ENCODE peak calls at places on chromosomes 11 and 22, in six cellular contexts. One of them, this sample, is unnamed.

GRCh38 chr11:76310832-76311231 is 70.1 kb downstream of the THAP12 start:
- DNase-seq in stimulated activated CD4-positive, alpha-beta T cell treated with anti-CD3 and anti-CD28 coated beads, Interleukin-4, amount 100 ng/mL, for 4 hours: no peak
- DNase-seq in CD8-positive, alpha-beta memory T cell: no peak
- DNase-seq in left ventricle myocardium inferior: no peak
- DNase-seq in RWPE1: no peak
- DNase-seq in body of pancreas: no peak
- DNase-seq in this sample: no peak

GRCh38 chr22:33654173-33654890 is 265.9 kb downstream of the LARGE1 start:
- DNase-seq in left ventricle myocardium inferior: no peak
- DNase-seq in stimulated activated CD4-positive, alpha-beta T cell treated with anti-CD3 and anti-CD28 coated beads, Interleukin-4, amount 100 ng/mL, for 4 hours: no peak
- DNase-seq in CD8-positive, alpha-beta memory T cell: no peak
- DNase-seq in RWPE1: no peak
- DNase-seq in body of pancreas: no peak
- DNase-seq in this sample: no peak

GRCh38 chr11:71298761-71299181 is 46.4 kb upstream of the SHANK2 start:
- DNase-seq in body of pancreas: no peak
- DNase-seq in CD8-positive, alpha-beta memory T cell: no peak
- DNase-seq in stimulated activated CD4-positive, alpha-beta T cell treated with anti-CD3 and anti-CD28 coated beads, Interleukin-4, amount 100 ng/mL, for 4 hours: no peak
- DNase-seq in RWPE1: no peak
- DNase-seq in left ventricle myocardium inferior: no peak
- DNase-seq in this sample: no peak

GRCh38 chr22:35567214-35567792 is 26.7 kb downstream of the RASD2 start:
- DNase-seq in stimulated activated CD4-positive, alpha-beta T cell treated with anti-CD3 and anti-CD28 coated beads, Interleukin-4, amount 100 ng/mL, for 4 hours: no peak
- DNase-seq in RWPE1: no peak
- DNase-seq in left ventricle myocardium inferior: no peak
- DNase-seq in CD8-positive, alpha-beta memory T cell: no peak
- DNase-seq in body of pancreas: no peak
- DNase-seq in this sample: no peak

GRCh38 chr11:619625-620050 is 3.9 kb upstream of the IRF7 start:
- DNase-seq in stimulated activated CD4-positive, alpha-beta T cell treated with anti-CD3 and anti-CD28 coated beads, Interleukin-4, amount 100 ng/mL, for 4 hours: no peak
- DNase-seq in left ventricle myocardium inferior: no peak
- DNase-seq in RWPE1: no peak
- DNase-seq in body of pancreas: no peak
- DNase-seq in CD8-positive, alpha-beta memory T cell: no peak
- DNase-seq in this sample: no peak

GRCh38 chr11:105468154-105468553 is 141.7 kb upstream of the GRIA4 start:
- DNase-seq in left ventricle myocardium inferior: no peak
- DNase-seq in RWPE1: no peak
- DNase-seq in CD8-positive, alpha-beta memory T cell: no peak
- DNase-seq in stimulated activated CD4-positive, alpha-beta T cell treated with anti-CD3 and anti-CD28 coated beads, Interleukin-4, amount 100 ng/mL, for 4 hours: no peak
- DNase-seq in body of pancreas: no peak
- DNase-seq in this sample: no peak

GRCh38 chr11:84607975-84608787 is 1019.0 kb downstream of the DLG2 start:
- DNase-seq in body of pancreas: no peak
- DNase-seq in stimulated activated CD4-positive, alpha-beta T cell treated with anti-CD3 and anti-CD28 coated beads, Interleukin-4, amount 100 ng/mL, for 4 hours: no peak
- DNase-seq in RWPE1: no peak
- DNase-seq in left ventricle myocardium inferior: no peak
- DNase-seq in CD8-positive, alpha-beta memory T cell: no peak
- DNase-seq in this sample: no peak

GRCh38 chr11:126135182-126136176 is 72.8 kb upstream of the CDON start:
- DNase-seq in stimulated activated CD4-positive, alpha-beta T cell treated with anti-CD3 and anti-CD28 coated beads, Interleukin-4, amount 100 ng/mL, for 4 hours: no peak
- DNase-seq in body of pancreas: no peak
- DNase-seq in RWPE1: no peak
- DNase-seq in left ventricle myocardium inferior: no peak
- DNase-seq in CD8-positive, alpha-beta memory T cell: no peak
- DNase-seq in this sample: no peak

GRCh38 chr22:36285017-36285416 is 32.1 kb downstream of the APOL1 start:
- DNase-seq in body of pancreas: no peak
- DNase-seq in left ventricle myocardium inferior: peak
- DNase-seq in stimulated activated CD4-positive, alpha-beta T cell treated with anti-CD3 and anti-CD28 coated beads, Interleukin-4, amount 100 ng/mL, for 4 hours: no peak
- DNase-seq in CD8-positive, alpha-beta memory T cell: no peak
- DNase-seq in RWPE1: no peak
- DNase-seq in this sample: no peak

GRCh38 chr22:35866646-35867045 is 149.0 kb downstream of the APOL5 start:
- DNase-seq in left ventricle myocardium inferior: no peak
- DNase-seq in CD8-positive, alpha-beta memory T cell: no peak
- DNase-seq in RWPE1: no peak
- DNase-seq in body of pancreas: no peak
- DNase-seq in stimulated activated CD4-positive, alpha-beta T cell treated with anti-CD3 and anti-CD28 coated beads, Interleukin-4, amount 100 ng/mL, for 4 hours: no peak
- DNase-seq in this sample: no peak

GRCh38 chr11:118338637-118339061 is 3.9 kb downstream of the CD3D start:
- DNase-seq in left ventricle myocardium inferior: no peak
- DNase-seq in RWPE1: no peak
- DNase-seq in stimulated activated CD4-positive, alpha-beta T cell treated with anti-CD3 and anti-CD28 coated beads, Interleukin-4, amount 100 ng/mL, for 4 hours: peak
- DNase-seq in body of pancreas: no peak
- DNase-seq in CD8-positive, alpha-beta memory T cell: peak
- DNase-seq in this sample: peak

GRCh38 chr11:29018631-29019030 is 910.4 kb downstream of the METTL15 start:
- DNase-seq in stimulated activated CD4-positive, alpha-beta T cell treated with anti-CD3 and anti-CD28 coated beads, Interleukin-4, amount 100 ng/mL, for 4 hours: no peak
- DNase-seq in body of pancreas: no peak
- DNase-seq in RWPE1: peak
- DNase-seq in left ventricle myocardium inferior: no peak
- DNase-seq in CD8-positive, alpha-beta memory T cell: no peak
- DNase-seq in this sample: no peak

GRCh38 chr11:71441251-71441650 is 6.9 kb downstream of the DHCR7 start:
- DNase-seq in left ventricle myocardium inferior: no peak
- DNase-seq in stimulated activated CD4-positive, alpha-beta T cell treated with anti-CD3 and anti-CD28 coated beads, Interleukin-4, amount 100 ng/mL, for 4 hours: no peak
- DNase-seq in body of pancreas: no peak
- DNase-seq in CD8-positive, alpha-beta memory T cell: no peak
- DNase-seq in RWPE1: no peak
- DNase-seq in this sample: no peak

GRCh38 chr11:2655834-2656622 is 43.8 kb downstream of the KCNQ1OT1 start:
- DNase-seq in RWPE1: peak
- DNase-seq in CD8-positive, alpha-beta memory T cell: no peak
- DNase-seq in left ventricle myocardium inferior: no peak
- DNase-seq in body of pancreas: no peak
- DNase-seq in stimulated activated CD4-positive, alpha-beta T cell treated with anti-CD3 and anti-CD28 coated beads, Interleukin-4, amount 100 ng/mL, for 4 hours: no peak
- DNase-seq in this sample: no peak

GRCh38 chr11:125094731-125095130 is 16.7 kb downstream of the TMEM218 start:
- DNase-seq in RWPE1: no peak
- DNase-seq in left ventricle myocardium inferior: no peak
- DNase-seq in stimulated activated CD4-positive, alpha-beta T cell treated with anti-CD3 and anti-CD28 coated beads, Interleukin-4, amount 100 ng/mL, for 4 hours: no peak
- DNase-seq in CD8-positive, alpha-beta memory T cell: no peak
- DNase-seq in body of pancreas: no peak
- DNase-seq in this sample: no peak

GRCh38 chr22:23154461-23154860 is 9.2 kb downstream of the RAB36 start:
- DNase-seq in CD8-positive, alpha-beta memory T cell: no peak
- DNase-seq in stimulated activated CD4-positive, alpha-beta T cell treated with anti-CD3 and anti-CD28 coated beads, Interleukin-4, amount 100 ng/mL, for 4 hours: no peak
- DNase-seq in left ventricle myocardium inferior: no peak
- DNase-seq in body of pancreas: no peak
- DNase-seq in RWPE1: no peak
- DNase-seq in this sample: no peak

GRCh38 chr11:93024376-93024775 is 54.9 kb downstream of the MTNR1B start:
- DNase-seq in stimulated activated CD4-positive, alpha-beta T cell treated with anti-CD3 and anti-CD28 coated beads, Interleukin-4, amount 100 ng/mL, for 4 hours: no peak
- DNase-seq in CD8-positive, alpha-beta memory T cell: no peak
- DNase-seq in left ventricle myocardium inferior: no peak
- DNase-seq in RWPE1: no peak
- DNase-seq in body of pancreas: no peak
- DNase-seq in this sample: no peak

GRCh38 chr11:94826415-94826814 is 58.3 kb downstream of the AMOTL1 start:
- DNase-seq in left ventricle myocardium inferior: no peak
- DNase-seq in stimulated activated CD4-positive, alpha-beta T cell treated with anti-CD3 and anti-CD28 coated beads, Interleukin-4, amount 100 ng/mL, for 4 hours: no peak
- DNase-seq in RWPE1: no peak
- DNase-seq in body of pancreas: no peak
- DNase-seq in CD8-positive, alpha-beta memory T cell: no peak
- DNase-seq in this sample: no peak

GRCh38 chr11:132126973-132127900 is 756.8 kb downstream of the NTM start:
- DNase-seq in CD8-positive, alpha-beta memory T cell: no peak
- DNase-seq in body of pancreas: peak
- DNase-seq in RWPE1: peak
- DNase-seq in left ventricle myocardium inferior: peak
- DNase-seq in stimulated activated CD4-positive, alpha-beta T cell treated with anti-CD3 and anti-CD28 coated beads, Interleukin-4, amount 100 ng/mL, for 4 hours: no peak
- DNase-seq in this sample: no peak

GRCh38 chr11:118437736-118438125 is 1.4 kb downstream of the KMT2A start:
- DNase-seq in stimulated activated CD4-positive, alpha-beta T cell treated with anti-CD3 and anti-CD28 coated beads, Interleukin-4, amount 100 ng/mL, for 4 hours: peak
- DNase-seq in left ventricle myocardium inferior: peak
- DNase-seq in RWPE1: peak
- DNase-seq in CD8-positive, alpha-beta memory T cell: peak
- DNase-seq in body of pancreas: peak
- DNase-seq in this sample: no peak

GRCh38 chr11:79086056-79086455 is 354.8 kb downstream of the TENM4 start:
- DNase-seq in RWPE1: no peak
- DNase-seq in left ventricle myocardium inferior: no peak
- DNase-seq in stimulated activated CD4-positive, alpha-beta T cell treated with anti-CD3 and anti-CD28 coated beads, Interleukin-4, amount 100 ng/mL, for 4 hours: no peak
- DNase-seq in CD8-positive, alpha-beta memory T cell: no peak
- DNase-seq in body of pancreas: no peak
- DNase-seq in this sample: no peak

GRCh38 chr22:38345782-38346181 is 28.5 kb upstream of the CSNK1E start:
- DNase-seq in body of pancreas: no peak
- DNase-seq in stimulated activated CD4-positive, alpha-beta T cell treated with anti-CD3 and anti-CD28 coated beads, Interleukin-4, amount 100 ng/mL, for 4 hours: no peak
- DNase-seq in CD8-positive, alpha-beta memory T cell: peak
- DNase-seq in left ventricle myocardium inferior: no peak
- DNase-seq in RWPE1: no peak
- DNase-seq in this sample: no peak

GRCh38 chr22:20080776-20081654 is 974 bp downstream of the DGCR8 start:
- DNase-seq in body of pancreas: peak
- DNase-seq in CD8-positive, alpha-beta memory T cell: no peak
- DNase-seq in stimulated activated CD4-positive, alpha-beta T cell treated with anti-CD3 and anti-CD28 coated beads, Interleukin-4, amount 100 ng/mL, for 4 hours: no peak
- DNase-seq in RWPE1: peak
- DNase-seq in left ventricle myocardium inferior: no peak
- DNase-seq in this sample: no peak

GRCh38 chr11:123255909-123256308 is 60.9 kb upstream of the CLMP start:
- DNase-seq in stimulated activated CD4-positive, alpha-beta T cell treated with anti-CD3 and anti-CD28 coated beads, Interleukin-4, amount 100 ng/mL, for 4 hours: no peak
- DNase-seq in left ventricle myocardium inferior: no peak
- DNase-seq in RWPE1: no peak
- DNase-seq in CD8-positive, alpha-beta memory T cell: no peak
- DNase-seq in body of pancreas: no peak
- DNase-seq in this sample: no peak

GRCh38 chr11:124041254-124041653 is at the start of gene OR10G7:
- DNase-seq in body of pancreas: no peak
- DNase-seq in CD8-positive, alpha-beta memory T cell: no peak
- DNase-seq in left ventricle myocardium inferior: no peak
- DNase-seq in stimulated activated CD4-positive, alpha-beta T cell treated with anti-CD3 and anti-CD28 coated beads, Interleukin-4, amount 100 ng/mL, for 4 hours: no peak
- DNase-seq in RWPE1: no peak
- DNase-seq in this sample: no peak

GRCh38 chr22:49825436-49825835 is 2.2 kb downstream of the BRD1 start:
- DNase-seq in CD8-positive, alpha-beta memory T cell: no peak
- DNase-seq in stimulated activated CD4-positive, alpha-beta T cell treated with anti-CD3 and anti-CD28 coated beads, Interleukin-4, amount 100 ng/mL, for 4 hours: no peak
- DNase-seq in left ventricle myocardium inferior: no peak
- DNase-seq in RWPE1: no peak
- DNase-seq in body of pancreas: no peak
- DNase-seq in this sample: no peak

GRCh38 chr22:16824718-16825687 is at the start of gene XKR3:
- DNase-seq in left ventricle myocardium inferior: no peak
- DNase-seq in body of pancreas: no peak
- DNase-seq in RWPE1: peak
- DNase-seq in CD8-positive, alpha-beta memory T cell: no peak
- DNase-seq in stimulated activated CD4-positive, alpha-beta T cell treated with anti-CD3 and anti-CD28 coated beads, Interleukin-4, amount 100 ng/mL, for 4 hours: peak
- DNase-seq in this sample: no peak

GRCh38 chr11:95082576-95083001 is 7.1 kb upstream of the ENDOD1 start:
- DNase-seq in body of pancreas: no peak
- DNase-seq in RWPE1: no peak
- DNase-seq in left ventricle myocardium inferior: no peak
- DNase-seq in CD8-positive, alpha-beta memory T cell: no peak
- DNase-seq in stimulated activated CD4-positive, alpha-beta T cell treated with anti-CD3 and anti-CD28 coated beads, Interleukin-4, amount 100 ng/mL, for 4 hours: no peak
- DNase-seq in this sample: no peak

GRCh38 chr11:70064726-70065317 is 13.3 kb upstream of the ANO1 start:
- DNase-seq in left ventricle myocardium inferior: no peak
- DNase-seq in body of pancreas: no peak
- DNase-seq in RWPE1: no peak
- DNase-seq in CD8-positive, alpha-beta memory T cell: no peak
- DNase-seq in stimulated activated CD4-positive, alpha-beta T cell treated with anti-CD3 and anti-CD28 coated beads, Interleukin-4, amount 100 ng/mL, for 4 hours: no peak
- DNase-seq in this sample: no peak

GRCh38 chr11:118415739-118416068 is 14.3 kb downstream of the ATP5MG start:
- DNase-seq in RWPE1: peak
- DNase-seq in left ventricle myocardium inferior: no peak
- DNase-seq in CD8-positive, alpha-beta memory T cell: peak
- DNase-seq in stimulated activated CD4-positive, alpha-beta T cell treated with anti-CD3 and anti-CD28 coated beads, Interleukin-4, amount 100 ng/mL, for 4 hours: no peak
- DNase-seq in body of pancreas: no peak
- DNase-seq in this sample: peak

GRCh38 chr11:130868087-130868486 is 48.2 kb downstream of the SNX19 start:
- DNase-seq in body of pancreas: no peak
- DNase-seq in left ventricle myocardium inferior: no peak
- DNase-seq in CD8-positive, alpha-beta memory T cell: no peak
- DNase-seq in RWPE1: no peak
- DNase-seq in stimulated activated CD4-positive, alpha-beta T cell treated with anti-CD3 and anti-CD28 coated beads, Interleukin-4, amount 100 ng/mL, for 4 hours: no peak
- DNase-seq in this sample: no peak

GRCh38 chr11:2540521-2541320 is 95.9 kb downstream of the KCNQ1 start:
- DNase-seq in left ventricle myocardium inferior: peak
- DNase-seq in CD8-positive, alpha-beta memory T cell: peak
- DNase-seq in body of pancreas: peak
- DNase-seq in stimulated activated CD4-positive, alpha-beta T cell treated with anti-CD3 and anti-CD28 coated beads, Interleukin-4, amount 100 ng/mL, for 4 hours: no peak
- DNase-seq in RWPE1: no peak
- DNase-seq in this sample: no peak

GRCh38 chr11:35802221-35802620 is 139.6 kb downstream of the TRIM44 start:
- DNase-seq in RWPE1: no peak
- DNase-seq in CD8-positive, alpha-beta memory T cell: no peak
- DNase-seq in stimulated activated CD4-positive, alpha-beta T cell treated with anti-CD3 and anti-CD28 coated beads, Interleukin-4, amount 100 ng/mL, for 4 hours: no peak
- DNase-seq in body of pancreas: no peak
- DNase-seq in left ventricle myocardium inferior: no peak
- DNase-seq in this sample: no peak

GRCh38 chr11:134633276-134633675 is 221.2 kb upstream of the B3GAT1 start:
- DNase-seq in body of pancreas: no peak
- DNase-seq in CD8-positive, alpha-beta memory T cell: no peak
- DNase-seq in RWPE1: no peak
- DNase-seq in left ventricle myocardium inferior: no peak
- DNase-seq in stimulated activated CD4-positive, alpha-beta T cell treated with anti-CD3 and anti-CD28 coated beads, Interleukin-4, amount 100 ng/mL, for 4 hours: no peak
- DNase-seq in this sample: no peak

GRCh38 chr22:36423461-36424404 is 36.0 kb upstream of the MYH9 start:
- DNase-seq in RWPE1: no peak
- DNase-seq in stimulated activated CD4-positive, alpha-beta T cell treated with anti-CD3 and anti-CD28 coated beads, Interleukin-4, amount 100 ng/mL, for 4 hours: no peak
- DNase-seq in CD8-positive, alpha-beta memory T cell: no peak
- DNase-seq in left ventricle myocardium inferior: no peak
- DNase-seq in body of pancreas: no peak
- DNase-seq in this sample: no peak

GRCh38 chr22:34306361-34306760 is 386.1 kb upstream of the LARGE1 start:
- DNase-seq in CD8-positive, alpha-beta memory T cell: no peak
- DNase-seq in RWPE1: no peak
- DNase-seq in body of pancreas: no peak
- DNase-seq in stimulated activated CD4-positive, alpha-beta T cell treated with anti-CD3 and anti-CD28 coated beads, Interleukin-4, amount 100 ng/mL, for 4 hours: no peak
- DNase-seq in left ventricle myocardium inferior: no peak
- DNase-seq in this sample: no peak